ENCODE peak calls at places on chromosomes 11 and 22, in four cellular contexts. S is HCT116, H is endothelial cell of umbilical vein, E is mammary epithelial cell. O is an unnamed sample.

GRCh38 chr11:70547386-70547785 is 149.1 kb downstream of the CTTN start:
- DNase-seq in S (no peak), E (no peak), H (no peak), O (no peak)

GRCh38 chr22:43433451-43433850 is 21.6 kb downstream of the MPPED1 start:
- DNase-seq in S (no peak), E (no peak), H (no peak), O (no peak)

GRCh38 chr11:17395554-17395961 is 7.1 kb upstream of the KCNJ11 start:
- DNase-seq in E (no peak), H (no peak), S (no peak), O (no peak)

GRCh38 chr22:30054764-30055069 is 25.5 kb upstream of the HORMAD2 start:
- DNase-seq in S (no peak), E (no peak), H (no peak), O (no peak)

GRCh38 chr11:79119491-79120284 is 321.1 kb downstream of the TENM4 start:
- DNase-seq in E (peak), H (no peak), S (no peak), O (no peak)

GRCh38 chr22:42805998-42806481 is 51.0 kb downstream of the ARFGAP3 start:
- DNase-seq in H (peak), S (no peak), E (no peak), O (no peak)

GRCh38 chr11:7016011-7016410 is 4.1 kb downstream of the ZNF214 start:
- DNase-seq in S (no peak), H (no peak), E (peak), O (no peak)

GRCh38 chr22:31818481-31819392 is 64.9 kb downstream of the DEPDC5 start:
- DNase-seq in S (no peak), H (no peak), E (peak), O (no peak)

GRCh38 chr22:32448980-32449379 is 15.3 kb downstream of the BPIFC start:
- DNase-seq in H (no peak), E (peak), S (no peak), O (no peak)

GRCh38 chr11:64885367-64886286 is 7.2 kb upstream of the EHD1 start:
- DNase-seq in H (peak), S (no peak), E (no peak), O (no peak)

GRCh38 chr11:74025467-74026166 is 16.7 kb upstream of the UCP3 start:
- DNase-seq in S (no peak), E (peak), H (peak), O (no peak)

GRCh38 chr11:2526808-2527381 is 82.1 kb downstream of the KCNQ1 start:
- DNase-seq in S (no peak), E (no peak), H (no peak), O (peak)

GRCh38 chr11:70132641-70133040 is 54.5 kb downstream of the ANO1 start:
- DNase-seq in S (no peak), H (no peak), E (no peak), O (no peak)

GRCh38 chr11:110076388-110076965 is 16.7 kb upstream of the ZC3H12C start:
- DNase-seq in E (peak), H (no peak), S (no peak), O (no peak)

GRCh38 chr11:34075178-34075820 is 23.8 kb downstream of the CAPRIN1 start:
- DNase-seq in H (peak), E (peak), S (peak), O (no peak)

GRCh38 chr11:76151561-76152085 is 54.7 kb downstream of the WNT11 start:
- DNase-seq in S (no peak), E (no peak), H (no peak), O (no peak)

GRCh38 chr11:121488145-121488544 is 35.4 kb upstream of the SORL1-AS1 start:
- DNase-seq in E (no peak), H (no peak), S (no peak), O (no peak)

GRCh38 chr11:61494341-61495038 is 14.1 kb upstream of the LRRC10B start:
- DNase-seq in E (no peak), S (no peak), H (no peak), O (no peak)

GRCh38 chr11:84264066-84264465 is 977.9 kb upstream of the CCDC90B start:
- DNase-seq in E (no peak), S (no peak), H (no peak), O (no peak)

GRCh38 chr11:91299980-91300379 is 924.6 kb upstream of the FAT3 start:
- DNase-seq in H (no peak), S (no peak), E (peak), O (peak)

GRCh38 chr22:49672013-49672516 is 155.6 kb downstream of the BRD1 start:
- DNase-seq in E (no peak), S (no peak), H (no peak), O (no peak)

GRCh38 chr11:118715245-118715807 is 35.9 kb upstream of the TREH start:
- DNase-seq in H (no peak), E (no peak), S (no peak), O (no peak)

GRCh38 chr11:120384476-120384875 is 48.3 kb downstream of the ARHGEF12 start:
- DNase-seq in H (no peak), S (no peak), E (no peak), O (no peak)

DNA sequence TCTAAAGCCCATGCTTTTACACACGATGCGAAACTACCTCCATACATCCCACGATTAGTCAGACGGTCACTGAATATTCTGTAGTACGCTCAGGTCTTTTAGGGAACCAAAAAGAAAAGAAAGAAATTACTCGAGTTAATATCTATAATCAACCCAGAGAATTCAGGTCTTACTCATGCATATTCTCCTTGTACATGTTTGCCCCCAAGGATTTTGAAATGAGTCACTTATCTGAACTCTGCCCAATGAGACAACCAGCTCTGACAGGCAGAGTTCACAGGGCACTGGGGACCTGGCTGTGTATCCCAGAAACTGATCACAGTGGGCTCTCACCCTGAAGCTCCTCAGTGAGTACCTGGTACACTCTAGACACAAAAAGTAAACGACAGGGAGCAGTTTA is 29.2 kb downstream of the RASSF10 start:
- DNase-seq in S (no peak), H (no peak), E (peak), O (no peak)
- H3K4me2 ChIP-seq in S (no peak), H (no peak), E (peak), O (no peak)

DNA sequence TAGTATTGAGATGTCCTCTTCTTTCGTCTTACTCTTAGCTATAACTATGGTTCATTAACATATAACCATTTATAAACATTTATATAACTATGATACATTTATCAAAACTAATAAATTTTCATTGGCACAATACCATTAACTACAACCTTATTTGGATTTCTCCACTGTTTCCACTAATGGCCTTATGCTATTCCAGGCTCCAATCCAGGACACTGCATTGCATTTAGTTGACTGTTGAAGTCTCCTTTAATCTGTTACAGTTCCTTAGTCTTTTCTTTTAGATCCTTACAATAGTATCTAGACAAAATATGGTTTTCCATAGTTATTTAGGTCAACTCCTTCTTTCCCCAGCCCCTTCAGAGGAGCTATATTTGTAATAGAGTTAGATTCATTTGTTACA is 47.2 kb downstream of the CCDC34 start:
- DNase-seq in S (no peak), H (no peak), E (no peak), O (no peak)
- H3K4me2 ChIP-seq in S (no peak), H (no peak), E (no peak), O (no peak)

GRCh38 chr22:21826204-21826603 is 41.2 kb downstream of the MAPK1 start:
- DNase-seq in H (no peak), S (no peak), E (no peak), O (no peak)
- H3K4me2 ChIP-seq in H (no peak), S (no peak), E (no peak), O (no peak)

GRCh38 chr22:44758354-44758969 is 6.1 kb downstream of the ARHGAP8 start:
- DNase-seq in E (peak), S (no peak), H (no peak), O (no peak)
- H3K4me2 ChIP-seq in E (no peak), S (peak), H (no peak), O (no peak)

DNA sequence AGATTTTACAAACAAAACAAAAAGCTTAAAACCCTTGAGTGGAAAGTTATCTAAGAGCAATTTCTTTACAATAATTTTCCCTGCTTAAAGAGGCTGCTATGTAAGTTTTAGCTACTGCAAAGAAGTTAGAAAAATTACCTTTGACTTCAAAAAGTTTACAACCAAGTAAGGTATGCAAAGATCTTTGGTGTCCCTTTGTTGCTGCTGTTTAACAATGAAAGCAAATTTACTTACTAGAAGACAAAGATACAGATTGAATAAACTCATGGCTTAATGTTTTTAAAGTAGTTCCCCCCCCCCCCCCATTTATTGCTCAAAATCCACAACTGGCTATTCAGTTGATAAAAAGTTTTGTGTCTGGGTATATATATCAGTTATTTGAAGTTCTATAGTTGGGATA is 26.0 kb downstream of the TMEM123 start:
- DNase-seq in H (no peak), S (no peak), E (no peak), O (no peak)
- H3K4me2 ChIP-seq in H (no peak), S (no peak), E (no peak), O (no peak)

DNA sequence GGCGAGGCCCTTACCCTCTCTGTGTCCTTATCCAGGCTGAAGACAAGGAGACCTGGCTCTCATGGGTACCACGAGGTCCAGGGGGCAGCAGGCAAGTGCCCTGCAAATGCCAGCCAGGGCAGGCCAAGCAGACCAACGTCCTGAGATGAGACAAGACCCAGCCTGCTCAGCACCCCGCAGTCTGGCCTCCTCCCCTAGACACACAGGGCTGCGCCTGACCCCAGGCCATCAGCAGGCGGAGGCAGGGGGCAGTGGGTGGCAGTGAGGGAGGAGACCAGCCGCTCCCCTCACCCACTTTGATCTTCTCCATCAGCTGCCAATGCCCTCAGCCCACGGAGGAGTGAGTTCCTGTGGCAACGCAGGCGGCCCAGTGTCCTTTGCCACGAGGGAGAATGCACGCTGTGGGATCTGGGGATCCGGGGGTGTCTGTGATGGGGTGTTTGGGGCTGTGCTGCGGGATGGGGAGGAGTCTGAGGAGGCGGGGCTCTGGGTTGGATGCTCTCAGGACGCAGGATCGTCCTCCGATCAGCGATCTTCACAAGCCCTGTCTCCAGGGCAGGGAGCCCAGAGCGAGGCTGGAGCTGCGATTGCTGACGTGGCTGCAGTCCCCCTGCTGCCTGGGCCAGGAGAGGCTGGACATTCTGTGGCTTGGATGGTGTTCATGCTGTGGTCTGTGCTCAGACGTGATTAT is 30.5 kb upstream of the PPARA start:
- DNase-seq in E (no peak), S (no peak), H (no peak), O (no peak)
- H3K4me2 ChIP-seq in E (no peak), S (no peak), H (no peak), O (no peak)

DNA sequence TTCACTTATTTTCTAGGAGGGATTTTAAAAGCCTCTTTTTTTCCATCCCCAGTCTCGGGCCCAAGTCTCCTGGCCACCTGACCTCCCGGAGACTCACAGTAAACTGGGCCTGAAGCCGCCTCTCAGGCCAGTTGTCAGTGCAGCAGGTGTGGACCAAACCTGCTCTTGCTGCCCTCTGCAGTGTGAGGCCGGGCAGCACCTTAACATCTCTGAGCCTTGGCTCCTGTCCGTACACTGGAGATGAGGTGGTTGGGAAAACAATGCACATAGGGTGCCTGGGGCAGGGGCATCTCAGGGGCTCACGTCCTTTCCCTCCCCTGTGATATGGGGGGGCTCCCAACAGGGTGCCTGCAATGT is 45.1 kb downstream of the PHF21B start:
- DNase-seq in S (no peak), E (no peak), H (no peak), O (no peak)
- H3K4me2 ChIP-seq in S (no peak), E (no peak), H (no peak), O (no peak)

O was measured in MM.1S.